ENCODE peak calls at places on chromosome 19, in eight cellular contexts. A, W, Z, Q, I, L, K and C are unnamed samples.

GRCh38 chr19:13366529-13367143 is 139.6 kb downstream of the CACNA1A start:
- DNase-seq in W (peak), K (peak), L (peak), I (peak), A (no peak), Q (peak), Z (peak), C (peak)

GRCh38 chr19:11225172-11225571 is 14.2 kb upstream of the ANGPTL8 start:
- DNase-seq in I (no peak), K (no peak), W (no peak), A (no peak), L (no peak), Z (no peak), Q (no peak), C (no peak)

GRCh38 chr19:55646889-55647731 is 902 bp upstream of the CCDC106 start:
- DNase-seq in A (no peak), K (no peak), W (no peak), Z (no peak), L (no peak), Q (peak), I (no peak), C (peak)

GRCh38 chr19:53600217-53600616 is 31.6 kb upstream of the DPRX start:
- DNase-seq in K (no peak), A (no peak), I (no peak), Q (no peak), L (no peak), W (no peak), Z (no peak), C (no peak)

GRCh38 chr19:43408043-43408442 is 6.6 kb upstream of the TEX101 start:
- DNase-seq in W (peak), Q (no peak), I (no peak), K (no peak), Z (no peak), L (no peak), A (no peak), C (no peak)

GRCh38 chr19:16315825-16316505 is 8.7 kb upstream of the KLF2 start:
- DNase-seq in K (no peak), W (no peak), A (no peak), Z (peak), L (peak), I (no peak), Q (peak), C (peak)

GRCh38 chr19:54470991-54471782 is 1.9 kb downstream of the CDC42EP5 start:
- DNase-seq in Q (no peak), I (no peak), L (no peak), Z (no peak), A (no peak), W (peak), K (peak), C (peak)

GRCh38 chr19:32498641-32499200 is 82.3 kb upstream of the PDCD5 start:
- DNase-seq in I (no peak), L (no peak), A (no peak), K (no peak), W (no peak), Q (no peak), Z (peak), C (no peak)

GRCh38 chr19:55454787-55455243 is 6.6 kb downstream of the ISOC2 start:
- DNase-seq in L (peak), K (peak), I (no peak), W (peak), Q (peak), A (peak), Z (no peak), C (peak)

GRCh38 chr19:7596191-7596937 is 701 bp downstream of the CAMSAP3 start:
- DNase-seq in L (no peak), A (no peak), I (no peak), Q (peak), Z (no peak), K (peak), W (peak), C (no peak)

GRCh38 chr19:55635856-55636440 is 4.9 kb upstream of the ZNF580 start:
- DNase-seq in K (no peak), A (no peak), I (no peak), Z (no peak), W (no peak), L (no peak), Q (no peak), C (peak)

GRCh38 chr19:33456076-33456844 is 65.3 kb downstream of the PEPD start:
- DNase-seq in Q (no peak), K (no peak), L (no peak), W (no peak), Z (no peak), I (no peak), A (no peak), C (no peak)

GRCh38 chr19:23766951-23767350 is 8.3 kb upstream of the ZNF681 start:
- DNase-seq in I (peak), Z (no peak), W (no peak), K (no peak), A (no peak), Q (no peak), L (no peak), C (no peak)

GRCh38 chr19:269241-269640 is 22.0 kb downstream of the PLPP2 start:
- DNase-seq in W (no peak), L (no peak), Q (no peak), I (no peak), A (no peak), K (no peak), Z (no peak), C (no peak)

GRCh38 chr19:31110331-31110730 is 238.9 kb downstream of the TSHZ3 start:
- DNase-seq in I (no peak), W (peak), K (peak), L (peak), A (no peak), Z (peak), Q (no peak), C (peak)

GRCh38 chr19:14437578-14438140 is 4.6 kb downstream of the PKN1 start:
- DNase-seq in L (no peak), W (no peak), I (no peak), Q (no peak), Z (no peak), K (no peak), A (no peak), C (no peak)

GRCh38 chr19:50695251-50696064 is 24.1 kb downstream of the SHANK1 start:
- DNase-seq in A (no peak), Z (no peak), I (no peak), W (peak), L (no peak), Q (no peak), K (peak), C (peak)

GRCh38 chr19:38655148-38655824 is 7.8 kb downstream of the ACTN4 start:
- DNase-seq in W (no peak), Q (no peak), A (no peak), L (peak), K (no peak), I (no peak), Z (peak), C (peak)

GRCh38 chr19:543912-544608 is at the start of gene GZMM:
- DNase-seq in I (no peak), A (no peak), Z (no peak), K (no peak), Q (no peak), L (no peak), W (no peak), C (no peak)

GRCh38 chr19:13132471-13133166 is 14.6 kb downstream of the NACC1 start:
- DNase-seq in I (no peak), L (peak), Q (peak), Z (peak), A (no peak), K (no peak), W (no peak), C (peak)

GRCh38 chr19:15166700-15167099 is 34.1 kb downstream of the NOTCH3 start:
- DNase-seq in K (no peak), W (peak), A (no peak), I (no peak), L (no peak), Z (no peak), Q (no peak), C (peak)

GRCh38 chr19:8421484-8422461 is 8.7 kb downstream of the MARCHF2 start:
- DNase-seq in W (no peak), K (no peak), Q (no peak), Z (no peak), I (no peak), A (peak), L (no peak), C (no peak)

GRCh38 chr19:13031917-13032623 is 36.8 kb downstream of the NFIX start:
- DNase-seq in Q (peak), K (no peak), W (no peak), Z (peak), A (peak), L (peak), I (no peak), C (peak)

GRCh38 chr19:40506099-40506498 is 39.3 kb downstream of the SPTBN4 start:
- DNase-seq in I (no peak), K (no peak), L (no peak), W (no peak), Q (no peak), Z (no peak), A (no peak), C (no peak)

GRCh38 chr19:32101206-32101605 is 244.2 kb upstream of the ZNF507 start:
- DNase-seq in K (no peak), I (no peak), A (no peak), L (no peak), Q (no peak), Z (no peak), W (no peak), C (no peak)

GRCh38 chr19:31525610-31526147 is 176.4 kb upstream of the TSHZ3 start:
- DNase-seq in I (no peak), W (no peak), K (no peak), Q (no peak), A (no peak), L (no peak), Z (no peak), C (no peak)

GRCh38 chr19:2617393-2618165 is 84.9 kb downstream of the GNG7 start:
- DNase-seq in Q (no peak), Z (no peak), L (no peak), W (no peak), I (no peak), A (no peak), K (no peak), C (no peak)

GRCh38 chr19:2619076-2619475 is 83.4 kb downstream of the GNG7 start:
- DNase-seq in Q (peak), A (no peak), W (no peak), K (no peak), L (no peak), Z (no peak), I (no peak), C (no peak)

GRCh38 chr19:2618611-2619010 is 83.9 kb downstream of the GNG7 start:
- DNase-seq in A (no peak), K (no peak), L (peak), I (peak), W (no peak), Z (peak), Q (peak), C (peak)

GRCh38 chr19:2615782-2616181 is 86.7 kb downstream of the GNG7 start:
- DNase-seq in Q (no peak), A (no peak), Z (no peak), W (no peak), L (no peak), K (no peak), I (no peak), C (no peak)

DNA sequence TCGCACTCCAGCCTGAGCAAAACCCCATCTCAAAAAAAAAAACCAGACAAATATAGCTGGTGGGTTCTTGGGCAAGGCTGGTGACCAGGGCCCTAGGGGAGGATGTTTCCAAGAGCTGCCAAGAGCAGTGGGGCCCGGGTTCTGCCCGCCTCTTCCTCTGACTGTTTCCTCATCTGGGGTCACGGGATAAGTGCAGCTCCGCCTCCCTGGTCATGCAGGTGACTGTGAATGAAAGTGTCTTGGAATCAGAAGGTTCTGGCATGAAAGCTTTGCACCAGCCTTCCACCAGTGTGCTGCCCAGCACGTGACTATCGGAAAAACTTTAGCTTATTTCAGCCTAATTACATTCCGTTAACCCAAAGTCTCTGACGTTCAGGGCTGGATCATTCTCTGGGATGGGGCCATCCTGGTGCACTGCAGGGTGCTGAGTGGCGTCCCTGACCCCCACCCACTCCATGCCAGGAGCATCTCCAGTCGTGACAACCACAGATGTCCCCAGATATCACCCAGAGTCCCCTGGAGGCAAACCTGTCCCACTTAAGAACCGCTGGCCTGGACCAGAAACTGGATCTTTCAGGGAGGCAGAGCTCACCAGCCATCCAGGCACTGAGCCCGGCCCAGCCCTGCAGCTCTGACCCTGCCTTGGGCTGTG is 85.6 kb downstream of the GNG7 start:
- DNase-seq in Q (no peak), Z (no peak), A (peak), L (no peak), K (no peak), I (no peak), W (no peak), C (no peak)
- H3K4me2 ChIP-seq in Q (no peak), Z (no peak), A (peak), L (no peak), K (no peak), I (no peak), W (no peak), C (no peak)

GRCh38 chr19:47072323-47072722 is 23.9 kb upstream of the TMEM160 start:
- DNase-seq in A (no peak), L (no peak), K (no peak), Z (no peak), W (no peak), I (no peak), Q (no peak), C (no peak)

GRCh38 chr19:47075179-47075811 is 26.9 kb upstream of the TMEM160 start:
- DNase-seq in Z (no peak), W (no peak), I (no peak), L (no peak), K (no peak), Q (no peak), A (no peak), C (no peak)

GRCh38 chr19:47074621-47075020 is 26.2 kb upstream of the TMEM160 start:
- DNase-seq in A (no peak), Q (no peak), Z (no peak), I (no peak), L (no peak), W (no peak), K (no peak), C (no peak)

GRCh38 chr19:47073574-47073973 is 25.1 kb upstream of the TMEM160 start:
- DNase-seq in I (no peak), Z (no peak), A (no peak), Q (no peak), K (no peak), L (no peak), W (no peak), C (no peak)

GRCh38 chr19:47075941-47076340 is 27.5 kb upstream of the TMEM160 start:
- DNase-seq in I (no peak), Z (no peak), A (no peak), L (no peak), Q (no peak), K (no peak), W (no peak), C (no peak)
- TF ChIP-seq EZH2 in I (no peak), Z (no peak), A (no peak), L (no peak), Q (no peak), K (no peak), W (no peak), C (no peak)

DNA sequence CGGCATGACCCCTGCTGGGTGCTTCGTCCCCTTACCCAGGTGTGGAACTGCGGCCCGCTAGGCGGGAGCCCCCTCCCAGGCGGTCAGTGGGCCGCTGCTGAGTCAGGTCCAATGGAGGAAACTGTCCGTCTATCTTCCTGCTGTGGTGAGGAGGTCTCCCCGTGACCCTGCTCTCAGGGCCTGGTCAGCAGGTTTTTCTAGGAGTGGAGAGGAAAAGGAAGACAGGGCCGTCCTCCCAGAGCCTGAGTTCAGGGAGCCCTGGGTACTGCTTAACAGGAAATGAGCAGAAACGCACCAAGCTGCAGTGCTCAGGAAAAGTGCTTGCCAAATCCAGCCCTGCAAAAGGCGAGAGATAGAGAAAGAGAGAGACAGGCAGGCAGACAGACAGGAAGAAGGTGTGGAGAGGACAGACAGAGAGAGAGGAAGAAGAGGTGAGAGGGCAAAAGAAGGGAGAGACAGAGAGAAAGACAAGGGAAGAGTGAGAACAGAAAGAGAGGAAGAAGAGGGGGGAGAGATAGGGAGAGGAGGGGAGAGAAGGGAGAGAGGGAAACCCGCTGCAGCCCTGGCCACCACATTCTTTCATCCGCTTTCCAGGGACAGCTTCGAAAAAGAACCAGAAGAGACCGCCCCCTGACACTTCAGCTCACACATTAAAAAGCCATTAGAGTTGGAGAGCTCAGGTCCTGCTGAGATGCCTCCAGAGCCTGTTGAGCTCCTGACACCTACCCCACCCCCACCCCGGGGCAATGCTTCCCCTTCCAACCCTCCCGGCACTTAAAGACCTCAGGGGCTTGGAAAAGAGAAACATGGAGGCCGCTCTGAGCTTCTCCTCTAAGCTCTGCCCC is 10.1 kb downstream of the SH3GL1 start:
- DNase-seq in L (peak), A (no peak), Q (no peak), I (no peak), K (no peak), W (peak), Z (peak), C (peak)
- H3K4me2 ChIP-seq in L (peak), A (peak), Q (no peak), I (no peak), K (peak), W (peak), Z (peak), C (peak)

GRCh38 chr19:45972081-45972943 is 1.4 kb downstream of the NOVA2 start:
- DNase-seq in I (no peak), L (no peak), Q (no peak), W (no peak), Z (peak), K (peak), A (no peak), C (no peak)
- TF ChIP-seq EZH2 in I (no peak), L (no peak), Q (no peak), W (no peak), Z (peak), K (no peak), A (no peak), C (no peak)

DNA sequence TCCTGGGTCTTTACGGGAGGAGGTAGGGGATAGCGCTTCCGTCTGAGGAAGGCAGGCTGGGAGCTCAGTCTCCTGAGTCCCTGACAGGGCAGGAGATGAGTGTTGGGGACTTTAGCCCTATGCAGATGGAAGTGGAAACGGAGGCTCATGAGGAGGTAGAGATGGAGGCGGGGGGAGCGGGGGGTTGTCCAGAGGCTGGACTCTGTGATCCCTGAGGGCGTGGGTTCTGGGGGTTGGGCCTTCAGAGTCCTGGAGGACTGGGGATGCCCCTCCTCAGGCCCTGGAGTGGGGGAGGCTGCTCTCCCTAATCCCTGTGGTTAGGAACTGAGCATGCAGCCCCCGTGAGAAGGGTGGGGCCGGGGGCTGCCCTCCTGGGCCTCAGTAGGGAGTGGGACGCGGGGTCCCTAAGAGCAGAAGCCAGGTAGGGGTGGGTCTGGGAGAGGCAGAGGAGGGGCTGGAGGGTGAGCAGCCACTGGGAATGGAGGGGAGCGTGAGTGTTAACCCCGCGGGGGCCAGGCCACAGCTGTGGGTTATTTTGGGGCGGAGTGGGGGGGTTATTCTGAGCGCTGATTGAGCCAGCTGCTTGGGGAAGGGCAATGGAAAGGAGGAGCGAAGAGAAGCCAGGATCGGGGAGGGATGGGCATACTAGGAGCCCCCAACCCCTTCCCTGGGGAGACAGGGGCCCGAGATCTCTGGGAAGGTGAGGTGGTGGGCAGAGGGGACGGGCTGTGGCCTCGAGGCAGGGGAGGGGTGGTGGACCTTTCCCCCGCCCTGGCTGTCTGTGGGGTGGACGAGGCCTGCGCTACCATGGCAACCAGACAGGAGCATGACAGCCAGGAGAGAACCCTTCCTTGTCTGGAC is 2.8 kb downstream of the GRIN2D start:
- DNase-seq in A (no peak), K (peak), L (no peak), I (no peak), Q (no peak), W (no peak), Z (no peak), C (no peak)
- H3K4me2 ChIP-seq in A (peak), K (peak), L (no peak), I (no peak), Q (no peak), W (peak), Z (no peak), C (no peak)

GRCh38 chr19:41939861-41940442 is 11.7 kb upstream of the ERFL start:
- DNase-seq in L (no peak), K (peak), Q (no peak), A (no peak), W (peak), I (no peak), Z (no peak), C (peak)

GRCh38 chr19:41937525-41937924 is 9.3 kb upstream of the ERFL start:
- DNase-seq in Q (no peak), Z (no peak), I (no peak), A (no peak), K (no peak), W (peak), L (no peak), C (no peak)

GRCh38 chr19:41941410-41942202 is 13.4 kb upstream of the ERFL start:
- DNase-seq in K (no peak), W (no peak), I (no peak), L (no peak), A (no peak), Z (no peak), Q (no peak), C (no peak)

GRCh38 chr19:41937976-41938375 is 9.7 kb upstream of the ERFL start:
- DNase-seq in Q (no peak), L (no peak), A (no peak), I (no peak), W (peak), Z (no peak), K (no peak), C (no peak)

GRCh38 chr19:41940443-41941409 is 12.5 kb upstream of the ERFL start:
- DNase-seq in A (no peak), K (no peak), Q (no peak), W (peak), I (no peak), Z (no peak), L (no peak), C (peak)
- TF ChIP-seq EZH2 in A (no peak), K (peak), Q (no peak), W (peak), I (no peak), Z (no peak), L (no peak), C (no peak)

GRCh38 chr19:18742838-18743237 is 48.3 kb downstream of the COMP start:
- DNase-seq in Z (no peak), W (no peak), I (no peak), L (no peak), A (no peak), K (no peak), Q (no peak), C (no peak)
- H3K4me2 ChIP-seq in Z (no peak), W (no peak), I (no peak), L (no peak), A (no peak), K (no peak), Q (no peak), C (no peak)